ENCODE peak calls at places on chromosomes 11 and 22, in four cellular contexts. I is WTC11, Z is HepG2, S is K562. T is an unnamed sample.

GRCh38 chr11:119758291-119758690 is 29.3 kb upstream of the NECTIN1 start:
- DNase-seq in I (no peak), Z (no peak), S (no peak), T (no peak)

GRCh38 chr22:23237201-23237798 is 57.0 kb downstream of the BCR start:
- DNase-seq in I (peak; percentile 62), Z (no peak), S (peak; percentile 59), T (no peak)

GRCh38 chr11:121141051-121141450 is 40.0 kb downstream of the TECTA start:
- DNase-seq in I (no peak), Z (no peak), S (no peak), T (no peak)

GRCh38 chr11:2314525-2315394 is 12.9 kb downstream of the TSPAN32 start:
- DNase-seq in I (no peak), Z (no peak), S (no peak), T (no peak)

GRCh38 chr11:35487532-35488078 is 37.8 kb downstream of the PAMR1 start:
- DNase-seq in I (peak; percentile 80), Z (peak; percentile 7), S (no peak), T (peak; percentile 59)

GRCh38 chr11:88552377-88553029 is 215.0 kb upstream of the CTSC start:
- DNase-seq in I (peak; percentile 73), Z (peak; percentile 39), S (peak; percentile 59), T (peak; percentile 65)

GRCh38 chr11:124644426-124645280 is 22.0 kb downstream of the TBRG1 start:
- DNase-seq in I (peak; percentile 49), Z (peak; percentile 64), S (peak; percentile 70), T (peak; percentile 68)

GRCh38 chr22:40818747-40819662 is at the start of gene SLC25A17:
- DNase-seq in I (peak; percentile 91), Z (peak; percentile 76), S (peak; percentile 95), T (peak; percentile 98)

GRCh38 chr11:28713850-28714249 is 605.7 kb downstream of the METTL15 start:
- DNase-seq in I (no peak), Z (no peak), S (no peak), T (no peak)

GRCh38 chr11:79406376-79406775 is 34.5 kb downstream of the TENM4 start:
- DNase-seq in I (no peak), Z (no peak), S (no peak), T (no peak)

GRCh38 chr22:18966748-18967147 is 30.7 kb upstream of the PRODH start:
- DNase-seq in I (no peak), Z (no peak), S (no peak), T (no peak)
- TF ChIP-seq ELF4 in I (no peak), Z (no peak), S (no peak), T (no peak)

GRCh38 chr11:62556872-62557631 is 10.4 kb upstream of the AHNAK start:
- DNase-seq in I (no peak), Z (no peak), S (peak; percentile 24), T (no peak)

GRCh38 chr11:62558669-62559068 is 12.1 kb upstream of the AHNAK start:
- DNase-seq in I (no peak), Z (no peak), S (no peak), T (no peak)

GRCh38 chr11:62556102-62556871 is 9.7 kb upstream of the AHNAK start:
- DNase-seq in I (peak; percentile 82), Z (no peak), S (peak; percentile 79), T (peak; percentile 77)

GRCh38 chr11:62559204-62559603 is 12.6 kb upstream of the AHNAK start:
- DNase-seq in I (no peak), Z (no peak), S (no peak), T (no peak)

DNA sequence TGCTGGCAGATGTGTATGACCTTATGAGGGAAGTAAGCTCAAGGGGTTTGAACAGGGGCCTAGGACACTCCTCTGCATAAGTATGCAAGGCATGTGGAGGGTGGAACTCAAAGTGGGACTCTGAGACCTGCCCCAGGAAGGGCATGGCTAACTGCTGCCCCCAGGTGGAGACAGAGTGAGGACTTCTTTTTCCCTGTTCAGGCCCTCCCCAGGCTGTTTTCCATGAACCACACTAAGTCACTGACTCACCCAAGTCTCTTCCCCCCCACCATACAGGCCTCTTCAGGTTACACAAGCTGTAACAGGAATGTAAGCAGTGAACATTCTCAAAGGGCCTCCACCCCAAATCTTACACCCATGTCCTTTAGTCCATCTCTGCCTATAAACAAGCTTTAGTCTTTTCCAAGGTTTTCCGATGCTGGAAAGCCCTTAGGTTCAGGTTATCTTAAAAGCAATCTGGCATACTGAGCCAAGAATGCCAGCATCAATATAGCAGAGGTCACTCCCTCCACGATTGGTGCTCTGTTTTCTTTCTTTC is 13.1 kb downstream of the EEF1G start:
- DNase-seq in I (peak; percentile 96), Z (peak; percentile 91), S (peak; percentile 85), T (peak; percentile 71)
- TF ChIP-seq ELF4 in I (no peak), Z (no peak), S (no peak), T (peak; percentile 24)

GRCh38 chr11:134837166-134837886 is 425.3 kb upstream of the B3GAT1 start:
- DNase-seq in I (no peak), Z (no peak), S (no peak), T (no peak)
- TF ChIP-seq ELF4 in I (no peak), Z (no peak), S (no peak), T (no peak)

DNA sequence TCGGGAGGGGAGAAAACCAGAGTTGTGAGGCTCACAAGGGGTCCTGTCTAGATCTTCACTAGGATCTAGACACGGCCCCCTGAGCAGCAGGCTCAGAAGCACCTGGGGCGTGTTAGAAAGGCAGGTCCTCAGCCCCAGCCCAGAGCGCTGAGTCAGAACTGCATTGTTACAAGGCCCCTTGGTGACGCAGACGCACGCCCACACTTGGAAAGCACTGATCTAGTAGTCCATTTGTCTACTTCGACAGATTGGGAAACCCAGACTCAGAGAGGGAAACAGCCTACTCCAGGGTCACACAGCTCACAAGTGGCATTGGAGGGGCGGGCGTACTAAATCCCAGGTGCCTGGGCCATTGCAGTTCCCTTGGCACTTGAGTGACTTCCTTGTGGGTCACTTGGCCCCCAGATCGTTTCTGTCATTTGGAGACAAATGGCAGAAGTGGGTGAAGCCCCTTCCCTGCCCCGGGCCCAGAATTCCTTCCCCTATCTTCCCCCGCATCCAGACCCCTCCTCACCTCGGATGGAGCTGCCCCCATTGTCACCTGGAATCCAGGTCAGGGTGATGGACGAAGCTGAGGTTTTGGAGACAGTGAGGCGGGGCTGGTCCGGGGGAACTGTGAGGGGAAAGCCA is 110.8 kb downstream of the CEP164 start:
- DNase-seq in I (no peak), Z (no peak), S (no peak), T (no peak)
- TF ChIP-seq ELF4 in I (no peak), Z (no peak), S (no peak), T (no peak)

DNA sequence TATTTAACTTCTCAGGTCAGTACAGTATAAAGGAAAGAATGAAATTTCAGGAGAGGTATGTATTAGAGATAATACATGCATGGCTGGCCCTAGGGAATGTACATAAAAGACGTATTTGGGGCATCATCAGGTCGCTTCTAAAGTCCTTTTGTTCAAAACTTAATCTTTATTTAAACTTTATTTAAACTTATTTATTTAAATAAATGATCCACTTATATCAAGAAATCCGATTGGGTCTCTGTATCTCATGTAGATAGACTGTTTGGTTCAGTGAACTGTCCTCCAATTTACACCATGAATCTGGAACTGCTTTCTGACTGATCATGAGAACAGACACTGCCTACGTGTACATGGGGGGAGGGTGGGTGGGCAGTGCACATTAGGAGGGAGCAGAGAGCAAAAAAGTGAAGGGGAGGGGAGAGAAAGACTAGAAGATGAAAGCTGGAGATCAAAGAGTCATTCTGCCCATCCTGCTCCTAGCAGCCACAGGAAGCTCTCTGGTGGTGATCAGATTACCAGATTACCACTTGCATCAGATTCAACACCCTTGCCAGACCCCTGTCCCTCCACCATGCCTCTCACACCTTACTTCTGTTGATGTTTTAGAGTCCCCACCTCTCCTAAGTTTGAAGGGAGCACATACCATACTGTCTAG is 92.1 kb upstream of the MTMR2 start:
- DNase-seq in I (no peak), Z (peak; percentile 98), S (peak; percentile 8), T (no peak)
- TF ChIP-seq ELF4 in I (no peak), Z (no peak), S (no peak), T (no peak)

GRCh38 chr11:131924001-131924400 is 553.6 kb downstream of the NTM start:
- DNase-seq in I (no peak), Z (no peak), S (no peak), T (no peak)
- TF ChIP-seq ELF4 in I (no peak), Z (no peak), S (no peak), T (no peak)

GRCh38 chr22:29903371-29903770 is 20.4 kb downstream of the MTMR3 start:
- DNase-seq in I (no peak), Z (no peak), S (no peak), T (no peak)

GRCh38 chr22:29904020-29904419 is 21.0 kb downstream of the MTMR3 start:
- DNase-seq in I (no peak), Z (no peak), S (no peak), T (no peak)

DNA sequence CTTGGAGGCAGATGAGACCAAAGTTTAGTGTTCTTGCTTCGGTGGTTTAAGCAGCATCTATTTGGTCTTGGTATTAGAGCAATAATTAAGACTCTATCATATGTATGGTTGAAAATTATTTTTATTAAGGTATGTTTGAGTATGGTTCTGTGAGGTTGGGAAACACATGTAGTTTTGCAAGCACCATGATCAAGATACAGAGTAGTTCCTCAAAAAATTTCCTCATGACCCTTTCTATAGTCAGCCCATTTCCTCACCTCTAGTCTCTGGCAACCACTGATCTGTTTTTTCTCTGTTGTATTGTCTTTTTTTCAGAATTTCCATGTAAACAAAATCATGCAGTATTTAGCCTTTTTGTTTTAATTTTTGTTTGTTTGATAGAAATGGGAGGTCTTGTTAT is 18.4 kb downstream of the MTMR3 start:
- DNase-seq in I (no peak), Z (no peak), S (no peak), T (no peak)
- TF ChIP-seq ELF4 in I (no peak), Z (no peak), S (no peak), T (no peak)